ENCODE peak calls at places on chromosome 15, in eight cellular contexts. One of them, this sample, is unnamed.

GRCh38 chr15:33860749-33861148 is 107.5 kb upstream of the CHRM5 start:
- DNase-seq in pancreas: no peak
- DNase-seq in H9: no peak
- DNase-seq in PC-3: peak; percentile 82
- DNase-seq in fibroblast of lung: peak; percentile 24
- DNase-seq in WTC11: no peak
- DNase-seq in bronchial epithelial cell: peak; percentile 78
- DNase-seq in endothelial cell: no peak
- DNase-seq in this sample: no peak

GRCh38 chr15:50685976-50686467 is 575 bp downstream of the TRPM7 start:
- DNase-seq in bronchial epithelial cell: peak; percentile 36
- DNase-seq in H9: peak; percentile 65
- DNase-seq in fibroblast of lung: peak; percentile 39
- DNase-seq in PC-3: peak; percentile 37
- DNase-seq in endothelial cell: peak; percentile 55
- DNase-seq in WTC11: peak; percentile 54
- DNase-seq in pancreas: peak; percentile 82
- DNase-seq in this sample: peak; percentile 66

GRCh38 chr15:74454764-74455500 is 6.0 kb downstream of the UBL7 start:
- DNase-seq in fibroblast of lung: no peak
- DNase-seq in endothelial cell: no peak
- DNase-seq in H9: no peak
- DNase-seq in pancreas: no peak
- DNase-seq in bronchial epithelial cell: no peak
- DNase-seq in PC-3: no peak
- DNase-seq in WTC11: no peak
- DNase-seq in this sample: no peak

GRCh38 chr15:60840306-60840702 is 361.4 kb upstream of the ICE2 start:
- DNase-seq in WTC11: no peak
- DNase-seq in PC-3: no peak
- DNase-seq in endothelial cell: peak; percentile 8
- DNase-seq in pancreas: no peak
- DNase-seq in fibroblast of lung: no peak
- DNase-seq in bronchial epithelial cell: no peak
- DNase-seq in H9: peak; percentile 37
- DNase-seq in this sample: no peak

GRCh38 chr15:36130641-36131310 is 448.6 kb upstream of the CDIN1 start:
- DNase-seq in H9: no peak
- DNase-seq in pancreas: no peak
- DNase-seq in WTC11: no peak
- DNase-seq in endothelial cell: no peak
- DNase-seq in fibroblast of lung: peak; percentile 40
- DNase-seq in bronchial epithelial cell: peak; percentile 86
- DNase-seq in PC-3: no peak
- DNase-seq in this sample: no peak

GRCh38 chr15:98069256-98069655 is 108.8 kb downstream of the ARRDC4 start:
- DNase-seq in WTC11: no peak
- DNase-seq in fibroblast of lung: no peak
- DNase-seq in endothelial cell: no peak
- DNase-seq in pancreas: no peak
- DNase-seq in bronchial epithelial cell: peak; percentile 15
- DNase-seq in PC-3: no peak
- DNase-seq in H9: no peak
- DNase-seq in this sample: no peak

GRCh38 chr15:53535886-53536285 is 223.6 kb downstream of the WDR72 start:
- DNase-seq in fibroblast of lung: no peak
- DNase-seq in H9: no peak
- DNase-seq in PC-3: peak; percentile 14
- DNase-seq in endothelial cell: no peak
- DNase-seq in bronchial epithelial cell: no peak
- DNase-seq in pancreas: no peak
- DNase-seq in WTC11: no peak
- DNase-seq in this sample: no peak

GRCh38 chr15:82118040-82118439 is 72.2 kb upstream of the MEX3B start:
- DNase-seq in H9: no peak
- DNase-seq in pancreas: no peak
- DNase-seq in bronchial epithelial cell: no peak
- DNase-seq in endothelial cell: no peak
- DNase-seq in PC-3: no peak
- DNase-seq in fibroblast of lung: no peak
- DNase-seq in WTC11: no peak
- DNase-seq in this sample: no peak

GRCh38 chr15:60972866-60973265 is 256.2 kb downstream of the RORA start:
- DNase-seq in WTC11: no peak
- DNase-seq in H9: no peak
- DNase-seq in bronchial epithelial cell: peak; percentile 54
- DNase-seq in pancreas: no peak
- DNase-seq in fibroblast of lung: peak; percentile 70
- DNase-seq in endothelial cell: no peak
- DNase-seq in PC-3: peak; percentile 24
- DNase-seq in this sample: no peak

GRCh38 chr15:65211157-65211982 is at the start of gene CILP:
- DNase-seq in fibroblast of lung: peak; percentile 67
- DNase-seq in bronchial epithelial cell: no peak
- DNase-seq in PC-3: no peak
- DNase-seq in WTC11: no peak
- DNase-seq in endothelial cell: no peak
- DNase-seq in pancreas: no peak
- DNase-seq in H9: no peak
- DNase-seq in this sample: peak; percentile 35

GRCh38 chr15:63192604-63193206 is 3.3 kb downstream of the RAB8B start:
- DNase-seq in H9: no peak
- DNase-seq in WTC11: no peak
- DNase-seq in fibroblast of lung: no peak
- DNase-seq in pancreas: no peak
- DNase-seq in PC-3: no peak
- DNase-seq in bronchial epithelial cell: no peak
- DNase-seq in endothelial cell: no peak
- DNase-seq in this sample: no peak

GRCh38 chr15:42627485-42627884 is 52.1 kb downstream of the STARD9 start:
- DNase-seq in H9: no peak
- DNase-seq in endothelial cell: no peak
- DNase-seq in WTC11: no peak
- DNase-seq in pancreas: no peak
- DNase-seq in bronchial epithelial cell: no peak
- DNase-seq in fibroblast of lung: no peak
- DNase-seq in PC-3: no peak
- DNase-seq in this sample: no peak

DNA sequence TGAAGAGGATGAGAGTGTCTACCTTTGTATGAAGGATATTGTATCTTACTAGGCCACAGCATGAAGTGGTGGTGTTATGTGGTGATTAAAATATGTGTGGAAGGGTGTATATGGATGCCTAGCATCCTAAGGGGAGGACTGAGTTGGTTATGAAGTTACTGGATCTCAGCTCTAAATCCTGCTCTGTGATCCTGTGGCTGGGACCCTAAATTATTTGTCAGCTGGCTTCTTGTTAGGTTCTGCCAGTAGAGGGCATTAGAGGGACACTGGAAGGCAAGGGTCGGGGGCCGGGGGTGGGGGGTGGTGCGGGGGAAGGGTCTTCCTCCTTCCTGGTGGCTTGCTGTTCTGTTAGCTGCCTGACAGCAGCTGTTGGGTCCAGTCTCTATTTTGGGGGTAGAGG is 34.9 kb downstream of the MORF4L1 start:
- DNase-seq in pancreas: no peak
- DNase-seq in WTC11: peak; percentile 25
- DNase-seq in PC-3: peak; percentile 16
- DNase-seq in fibroblast of lung: no peak
- DNase-seq in bronchial epithelial cell: no peak
- DNase-seq in H9: peak; percentile 65
- DNase-seq in endothelial cell: peak; percentile 48
- DNase-seq in this sample: no peak
- TF ChIP-seq CTCF in pancreas: no peak
- TF ChIP-seq CTCF in WTC11: no peak
- TF ChIP-seq CTCF in PC-3: peak; percentile 42
- TF ChIP-seq CTCF in fibroblast of lung: peak; percentile 28
- TF ChIP-seq CTCF in bronchial epithelial cell: peak; percentile 16
- TF ChIP-seq CTCF in H9: peak; percentile 64
- TF ChIP-seq CTCF in endothelial cell: peak; percentile 40
- TF ChIP-seq CTCF in this sample: peak; percentile 26

GRCh38 chr15:31857194-31857593 is 173.1 kb upstream of the CHRNA7 start:
- DNase-seq in PC-3: no peak
- DNase-seq in bronchial epithelial cell: no peak
- DNase-seq in WTC11: peak; percentile 44
- DNase-seq in H9: peak; percentile 47
- DNase-seq in fibroblast of lung: no peak
- DNase-seq in endothelial cell: no peak
- DNase-seq in pancreas: no peak
- DNase-seq in this sample: no peak
- TF ChIP-seq CTCF in PC-3: no peak
- TF ChIP-seq CTCF in bronchial epithelial cell: no peak
- TF ChIP-seq CTCF in WTC11: no peak
- TF ChIP-seq CTCF in H9: no peak
- TF ChIP-seq CTCF in fibroblast of lung: no peak
- TF ChIP-seq CTCF in endothelial cell: no peak
- TF ChIP-seq CTCF in pancreas: no peak
- TF ChIP-seq CTCF in this sample: no peak

GRCh38 chr15:29821416-29822099 is 710 bp downstream of the TJP1 start:
- DNase-seq in H9: peak; percentile 81
- DNase-seq in fibroblast of lung: peak; percentile 79
- DNase-seq in PC-3: peak; percentile 84
- DNase-seq in WTC11: peak; percentile 86
- DNase-seq in pancreas: peak; percentile 83
- DNase-seq in endothelial cell: peak; percentile 75
- DNase-seq in bronchial epithelial cell: peak; percentile 87
- DNase-seq in this sample: peak; percentile 75
- TF ChIP-seq CTCF in H9: no peak
- TF ChIP-seq CTCF in fibroblast of lung: peak; percentile 34
- TF ChIP-seq CTCF in PC-3: peak; percentile 16
- TF ChIP-seq CTCF in WTC11: no peak
- TF ChIP-seq CTCF in pancreas: no peak
- TF ChIP-seq CTCF in endothelial cell: no peak
- TF ChIP-seq CTCF in bronchial epithelial cell: peak; percentile 66
- TF ChIP-seq CTCF in this sample: no peak

GRCh38 chr15:59042041-59042440 is 54.6 kb downstream of the RNF111 start:
- DNase-seq in pancreas: no peak
- DNase-seq in fibroblast of lung: no peak
- DNase-seq in PC-3: no peak
- DNase-seq in H9: no peak
- DNase-seq in WTC11: no peak
- DNase-seq in endothelial cell: no peak
- DNase-seq in bronchial epithelial cell: no peak
- DNase-seq in this sample: no peak
- TF ChIP-seq CTCF in pancreas: no peak
- TF ChIP-seq CTCF in fibroblast of lung: no peak
- TF ChIP-seq CTCF in PC-3: no peak
- TF ChIP-seq CTCF in H9: no peak
- TF ChIP-seq CTCF in WTC11: no peak
- TF ChIP-seq CTCF in endothelial cell: no peak
- TF ChIP-seq CTCF in bronchial epithelial cell: no peak
- TF ChIP-seq CTCF in this sample: no peak

GRCh38 chr15:78811124-78811824 is at the start of gene ADAMTS7:
- DNase-seq in endothelial cell: peak; percentile 88
- DNase-seq in bronchial epithelial cell: no peak
- DNase-seq in H9: peak; percentile 90
- DNase-seq in pancreas: peak; percentile 87
- DNase-seq in WTC11: peak; percentile 88
- DNase-seq in fibroblast of lung: peak; percentile 75
- DNase-seq in PC-3: peak; percentile 66
- DNase-seq in this sample: peak; percentile 91
- TF ChIP-seq CTCF in endothelial cell: peak; percentile 83
- TF ChIP-seq CTCF in bronchial epithelial cell: peak; percentile 46
- TF ChIP-seq CTCF in H9: peak; percentile 78
- TF ChIP-seq CTCF in pancreas: peak; percentile 28
- TF ChIP-seq CTCF in WTC11: peak; percentile 82
- TF ChIP-seq CTCF in fibroblast of lung: peak; percentile 61
- TF ChIP-seq CTCF in PC-3: peak; percentile 64
- TF ChIP-seq CTCF in this sample: peak; percentile 59

DNA sequence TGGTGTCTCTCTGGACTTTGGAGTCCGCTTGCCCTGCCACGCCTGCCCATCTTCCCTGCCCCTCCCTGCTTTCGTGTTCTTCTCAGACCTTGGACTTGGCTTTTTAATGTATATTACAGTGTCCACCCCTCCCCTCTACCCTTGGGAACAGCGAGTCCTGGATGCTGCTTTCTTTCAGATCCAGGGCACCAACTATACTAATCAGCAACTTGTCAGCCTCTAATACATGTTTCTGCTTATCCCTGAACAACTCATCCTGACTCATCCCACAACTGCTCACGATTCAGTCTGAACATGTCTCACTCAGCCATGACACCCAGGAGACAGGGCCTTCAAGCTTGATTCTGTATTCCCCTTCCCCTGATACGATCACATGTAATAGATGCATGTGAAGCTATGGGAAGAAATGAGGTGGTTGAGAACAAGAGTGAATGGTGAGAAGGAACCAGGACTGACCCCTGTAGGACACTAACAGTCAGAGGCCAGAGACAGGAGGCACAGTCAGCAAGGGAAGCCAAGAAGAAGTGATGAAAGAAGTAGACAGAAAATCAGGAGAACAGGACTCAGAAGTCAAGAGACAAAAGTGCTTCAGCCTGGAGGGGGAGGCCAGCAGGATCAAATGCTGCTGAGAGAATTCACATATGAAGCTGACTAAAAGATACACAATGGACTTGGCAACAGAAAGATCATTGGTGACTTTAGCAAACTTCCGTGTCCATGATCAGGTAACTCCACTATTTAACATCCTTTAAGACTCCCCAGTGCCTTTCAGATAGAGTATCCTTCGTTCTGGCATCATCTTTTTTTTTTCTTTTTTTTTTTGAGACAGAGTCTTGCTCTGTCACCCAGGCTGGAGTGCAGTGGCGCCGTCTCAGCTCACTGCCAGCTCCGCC is 35.4 kb downstream of the BCL2L10 start:
- DNase-seq in H9: no peak
- DNase-seq in bronchial epithelial cell: peak; percentile 100
- DNase-seq in PC-3: peak; percentile 77
- DNase-seq in endothelial cell: no peak
- DNase-seq in fibroblast of lung: peak; percentile 75
- DNase-seq in WTC11: no peak
- DNase-seq in pancreas: no peak
- DNase-seq in this sample: no peak
- TF ChIP-seq CTCF in H9: no peak
- TF ChIP-seq CTCF in bronchial epithelial cell: no peak
- TF ChIP-seq CTCF in PC-3: no peak
- TF ChIP-seq CTCF in endothelial cell: no peak
- TF ChIP-seq CTCF in fibroblast of lung: peak; percentile 15
- TF ChIP-seq CTCF in WTC11: no peak
- TF ChIP-seq CTCF in pancreas: no peak
- TF ChIP-seq CTCF in this sample: no peak

This sample was measured in nephron progenitor cell.